ENCODE peak calls at places on chromosome 7, in eight cellular contexts. J, K, Q, W, F, T, A and Z are unnamed samples.

GRCh38 chr7:152899004-152899403 is 139.5 kb downstream of the ACTR3B start:
- DNase-seq in J (no peak), K (no peak), Q (no peak), W (no peak), F (no peak), T (no peak), A (no peak), Z (no peak)

GRCh38 chr7:133502498-133502897 is 249.6 kb downstream of the EXOC4 start:
- DNase-seq in J (no peak), K (no peak), Q (peak; percentile 18), W (no peak), F (no peak), T (no peak), A (no peak), Z (no peak)

GRCh38 chr7:138064856-138065357 is 11.4 kb upstream of the AKR1D1 start:
- DNase-seq in J (peak; percentile 65), K (no peak), Q (no peak), W (peak; percentile 68), F (no peak), T (peak; percentile 82), A (no peak), Z (peak; percentile 70)

GRCh38 chr7:80312139-80312661 is 177.6 kb downstream of the GNAI1 start:
- DNase-seq in J (peak; percentile 56), K (no peak), Q (peak; percentile 78), W (peak; percentile 43), F (no peak), T (peak; percentile 96), A (no peak), Z (peak; percentile 51)

GRCh38 chr7:100489824-100490223 is 6.1 kb downstream of the NYAP1 start:
- DNase-seq in J (peak; percentile 85), K (peak; percentile 85), Q (peak; percentile 83), W (peak; percentile 89), F (no peak), T (peak; percentile 97), A (no peak), Z (peak; percentile 96)

GRCh38 chr7:128351296-128352123 is 7.8 kb upstream of the RBM28 start:
- DNase-seq in J (peak; percentile 21), K (no peak), Q (no peak), W (no peak), F (no peak), T (no peak), A (no peak), Z (no peak)

GRCh38 chr7:38211486-38211885 is 33.4 kb downstream of the STARD3NL start:
- DNase-seq in J (no peak), K (no peak), Q (no peak), W (no peak), F (no peak), T (no peak), A (no peak), Z (no peak)

GRCh38 chr7:5495581-5496375 is 72.1 kb upstream of the TNRC18 start:
- DNase-seq in J (no peak), K (peak; percentile 17), Q (no peak), W (no peak), F (peak; percentile 85), T (no peak), A (peak; percentile 69), Z (no peak)

GRCh38 chr7:117993377-117994003 is 120.2 kb upstream of the CTTNBP2 start:
- DNase-seq in J (peak; percentile 21), K (peak; percentile 39), Q (peak; percentile 11), W (peak; percentile 18), F (no peak), T (peak; percentile 40), A (no peak), Z (peak; percentile 59)

GRCh38 chr7:50400114-50400513 is 50.0 kb downstream of the FIGNL1 start:
- DNase-seq in J (no peak), K (no peak), Q (no peak), W (no peak), F (no peak), T (no peak), A (no peak), Z (no peak)

GRCh38 chr7:116652793-116653192 is 19.2 kb upstream of the MET start:
- DNase-seq in J (peak; percentile 74), K (no peak), Q (peak; percentile 51), W (no peak), F (no peak), T (no peak), A (no peak), Z (no peak)

GRCh38 chr7:28267012-28267411 is 86.4 kb upstream of the JAZF1 start:
- DNase-seq in J (no peak), K (no peak), Q (no peak), W (no peak), F (no peak), T (no peak), A (no peak), Z (no peak)

GRCh38 chr7:100562195-100563099 is 11.3 kb downstream of the SAP25 start:
- DNase-seq in J (no peak), K (no peak), Q (no peak), W (no peak), F (no peak), T (no peak), A (no peak), Z (no peak)

GRCh38 chr7:954330-955238 is at the start of gene ADAP1:
- DNase-seq in J (peak; percentile 58), K (peak; percentile 52), Q (peak; percentile 30), W (no peak), F (peak; percentile 51), T (peak; percentile 41), A (no peak), Z (peak; percentile 85)

GRCh38 chr7:81327468-81327867 is 408.6 kb upstream of the SEMA3C start:
- DNase-seq in J (peak; percentile 4), K (no peak), Q (peak; percentile 17), W (no peak), F (no peak), T (no peak), A (no peak), Z (no peak)

GRCh38 chr7:85025312-85025756 is 161.5 kb downstream of the SEMA3D start:
- DNase-seq in J (no peak), K (no peak), Q (peak; percentile 57), W (no peak), F (no peak), T (no peak), A (no peak), Z (no peak)

GRCh38 chr7:4037308-4037707 is 644.8 kb upstream of the FOXK1 start:
- DNase-seq in J (no peak), K (no peak), Q (no peak), W (no peak), F (no peak), T (no peak), A (no peak), Z (no peak)

GRCh38 chr7:32061346-32061745 is 8.9 kb downstream of the PDE1C start:
- DNase-seq in J (no peak), K (no peak), Q (no peak), W (no peak), F (no peak), T (no peak), A (no peak), Z (no peak)
- H3K27ac ChIP-seq in J (peak overlapping the region; percentile 63), K (no peak overlapping the region), Q (no peak overlapping the region), W (no peak overlapping the region), F (no peak overlapping the region), T (no peak overlapping the region), A (peak overlapping the region; percentile 46), Z (no peak overlapping the region)

GRCh38 chr7:106812027-106812643 is 52.9 kb upstream of the PIK3CG start:
- DNase-seq in J (peak; percentile 49), K (peak; percentile 11), Q (no peak), W (no peak), F (no peak), T (no peak), A (peak; percentile 62), Z (no peak)

GRCh38 chr7:106813705-106814305 is 51.3 kb upstream of the PIK3CG start:
- DNase-seq in J (peak; percentile 53), K (no peak), Q (peak; percentile 67), W (no peak), F (no peak), T (no peak), A (no peak), Z (no peak)

GRCh38 chr7:106811472-106811871 is 53.6 kb upstream of the PIK3CG start:
- DNase-seq in J (no peak), K (no peak), Q (no peak), W (no peak), F (no peak), T (no peak), A (no peak), Z (no peak)

GRCh38 chr7:106817098-106817497 is 48.0 kb upstream of the PIK3CG start:
- DNase-seq in J (no peak), K (no peak), Q (no peak), W (no peak), F (no peak), T (no peak), A (no peak), Z (no peak)

DNA sequence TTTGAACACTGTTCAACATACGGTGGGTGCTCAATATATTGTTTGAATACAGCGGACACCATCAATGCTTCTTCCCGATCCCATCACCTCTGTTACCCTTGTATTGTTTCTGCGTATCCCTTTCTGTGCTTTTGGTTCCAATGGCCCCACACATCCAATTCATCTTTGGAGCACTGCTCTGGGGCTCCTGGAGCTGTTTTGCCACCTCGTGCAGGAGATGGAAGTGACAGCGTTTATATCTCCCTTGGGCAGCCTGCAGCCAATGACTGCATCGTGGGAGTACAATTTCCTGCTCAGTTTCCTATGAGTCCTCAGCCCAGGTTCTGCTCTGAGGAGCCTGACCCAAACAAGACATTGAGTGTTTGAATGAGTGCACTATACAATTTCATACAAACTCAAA is 50.2 kb upstream of the PIK3CG start:
- DNase-seq in J (no peak), K (no peak), Q (no peak), W (no peak), F (no peak), T (no peak), A (no peak), Z (no peak)
- H3K27ac ChIP-seq in J (no peak overlapping the region), K (no peak overlapping the region), Q (no peak overlapping the region), W (no peak overlapping the region), F (no peak overlapping the region), T (no peak overlapping the region), A (no peak overlapping the region), Z (no peak overlapping the region)

DNA sequence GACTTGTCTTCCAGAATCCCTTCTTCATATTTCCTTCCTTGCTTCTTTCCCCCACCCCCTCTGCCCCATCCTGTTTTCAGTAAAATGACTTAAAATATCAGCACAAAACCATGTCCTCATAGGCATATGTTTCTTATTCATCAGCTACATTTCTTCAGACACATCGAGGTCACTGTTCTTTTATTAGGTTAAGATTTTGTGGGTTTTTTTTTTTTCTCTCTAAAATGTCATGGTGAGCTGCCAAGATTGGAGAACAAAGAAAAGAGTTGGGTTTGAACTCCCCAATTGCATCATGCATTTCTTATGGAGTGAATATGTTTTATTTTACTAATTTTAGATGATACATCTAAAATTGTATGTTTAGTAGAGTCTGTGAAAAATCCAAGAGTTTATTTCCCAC is 35.8 kb downstream of the LAMB4 start:
- DNase-seq in J (peak; percentile 84), K (no peak), Q (peak; percentile 85), W (no peak), F (no peak), T (peak; percentile 98), A (no peak), Z (no peak)
- H3K27ac ChIP-seq in J (peak overlapping the region; percentile 91), K (no peak overlapping the region), Q (peak overlapping the region; percentile 48), W (no peak overlapping the region), F (peak overlapping the region; percentile 52), T (peak overlapping the region; percentile 83), A (no peak overlapping the region), Z (peak overlapping the region; percentile 83)

DNA sequence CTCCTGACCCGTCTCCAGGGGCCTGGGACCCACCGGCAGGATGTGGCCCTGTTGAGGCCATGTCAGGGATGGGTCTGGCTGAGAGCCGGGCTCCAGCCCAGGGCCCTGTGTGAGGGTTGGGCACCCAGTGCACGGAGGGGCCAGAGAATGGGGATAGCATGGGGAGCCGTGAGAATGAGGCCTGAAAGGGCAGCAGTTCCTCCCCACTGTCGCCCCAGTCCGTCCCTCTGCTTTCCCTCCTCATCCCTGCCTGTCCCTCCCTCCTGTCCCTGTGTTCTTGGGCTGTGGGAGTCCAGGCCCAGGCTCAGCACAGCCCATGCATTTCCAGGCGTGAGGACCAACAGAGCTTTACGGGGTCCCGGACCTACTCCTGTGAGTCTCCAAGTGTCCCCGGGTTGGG is 9.6 kb downstream of the LAT2 start:
- DNase-seq in J (no peak), K (no peak), Q (no peak), W (no peak), F (no peak), T (no peak), A (no peak), Z (no peak)
- H3K27ac ChIP-seq in J (no peak overlapping the region), K (peak overlapping the region; percentile 47), Q (no peak overlapping the region), W (no peak overlapping the region), F (no peak overlapping the region), T (no peak overlapping the region), A (no peak overlapping the region), Z (no peak overlapping the region)